ENCODE peak calls at places on chromosomes 13 and 19, in eight cellular contexts. B, G, R, L, Q, F, K and A are unnamed samples.

GRCh38 chr13:95723428-95723827 is 46.5 kb downstream of the DNAJC3 start:
- DNase-seq in B (no peak), Q (no peak), R (no peak), G (no peak), K (no peak), L (no peak), F (no peak), A (no peak)

GRCh38 chr19:13051581-13052165 is 51.0 kb downstream of the LYL1 start:
- DNase-seq in L (peak), R (peak), Q (peak), G (peak), K (peak), F (peak), B (no peak), A (peak)

GRCh38 chr19:44855606-44856005 is 9.5 kb downstream of the NECTIN2 start:
- DNase-seq in L (no peak), G (no peak), Q (no peak), K (no peak), F (no peak), B (no peak), R (no peak), A (no peak)

GRCh38 chr19:656751-657559 is 6.1 kb downstream of the RNF126 start:
- DNase-seq in L (no peak), G (no peak), Q (no peak), B (no peak), K (no peak), R (no peak), F (no peak), A (no peak)

GRCh38 chr13:114144606-114145244 is 12.3 kb upstream of the RASA3 start:
- DNase-seq in G (no peak), R (no peak), B (no peak), L (no peak), Q (no peak), F (peak), K (no peak), A (peak)

GRCh38 chr19:13024126-13024957 is 29.1 kb downstream of the NFIX start:
- DNase-seq in G (no peak), Q (no peak), K (no peak), F (peak), R (no peak), L (peak), B (no peak), A (no peak)

GRCh38 chr13:48402325-48402962 is 10.5 kb downstream of the LPAR6 start:
- DNase-seq in F (no peak), G (no peak), K (no peak), L (no peak), Q (no peak), R (no peak), B (no peak), A (no peak)

GRCh38 chr13:114116734-114117133 is 15.7 kb downstream of the RASA3 start:
- DNase-seq in G (no peak), B (no peak), Q (no peak), F (no peak), K (peak), R (no peak), L (no peak), A (peak)

GRCh38 chr19:6718741-6719539 is 1.5 kb downstream of the C3 start:
- DNase-seq in K (no peak), R (peak), F (peak), L (no peak), Q (peak), B (no peak), G (no peak), A (no peak)

GRCh38 chr19:17687141-17687856 is 855 bp downstream of the UNC13A start:
- DNase-seq in F (no peak), B (no peak), G (no peak), R (no peak), Q (peak), K (no peak), L (no peak), A (no peak)

GRCh38 chr19:7492142-7493055 is 3.6 kb upstream of the PEX11G start:
- DNase-seq in Q (no peak), K (no peak), G (no peak), R (no peak), F (no peak), L (no peak), B (no peak), A (no peak)

GRCh38 chr19:1516395-1516753 is 3.6 kb upstream of the ADAMTSL5 start:
- DNase-seq in B (no peak), L (no peak), Q (peak), K (no peak), G (no peak), R (no peak), F (no peak), A (no peak)

GRCh38 chr19:40756502-40757110 is 5.6 kb downstream of the SNRPA start:
- DNase-seq in R (no peak), F (no peak), G (no peak), L (no peak), B (no peak), K (no peak), Q (no peak), A (no peak)

GRCh38 chr19:11198769-11199469 is 1.6 kb upstream of the KANK2 start:
- DNase-seq in B (no peak), F (no peak), R (no peak), Q (no peak), K (no peak), L (no peak), G (no peak), A (peak)

GRCh38 chr19:38661166-38661565 is 13.7 kb downstream of the ACTN4 start:
- DNase-seq in B (no peak), F (no peak), K (no peak), Q (no peak), L (no peak), R (no peak), G (no peak), A (no peak)

GRCh38 chr19:13100031-13100588 is 2.5 kb downstream of the LYL1 start:
- DNase-seq in G (peak), R (no peak), B (no peak), F (no peak), L (peak), Q (peak), K (peak), A (peak)

GRCh38 chr19:57438925-57439324 is 3.8 kb downstream of the ZNF749 start:
- DNase-seq in R (no peak), K (no peak), G (no peak), Q (no peak), B (no peak), F (no peak), L (no peak), A (no peak)

GRCh38 chr19:12779162-12779993 is 4.0 kb upstream of the HOOK2 start:
- DNase-seq in R (peak), F (peak), G (no peak), L (peak), K (peak), Q (peak), B (peak), A (no peak)

GRCh38 chr13:47798906-47799305 is 202.2 kb downstream of the SUCLA2 start:
- DNase-seq in L (peak), B (peak), G (no peak), R (peak), F (no peak), Q (no peak), K (no peak), A (no peak)

GRCh38 chr19:23273594-23274412 is 23.6 kb upstream of the ZNF724 start:
- DNase-seq in L (peak), G (peak), R (peak), F (peak), B (peak), Q (peak), K (peak), A (peak)

GRCh38 chr19:18290250-18291018 is 9.0 kb upstream of the JUND start:
- DNase-seq in G (peak), F (no peak), R (no peak), L (peak), B (peak), K (peak), Q (no peak), A (peak)

GRCh38 chr13:45297456-45298205 is 43.4 kb downstream of the TPT1 start:
- DNase-seq in F (no peak), L (no peak), B (no peak), G (peak), Q (no peak), R (no peak), K (no peak), A (no peak)

GRCh38 chr13:82681535-82681934 is 1200.7 kb downstream of the SLITRK1 start:
- DNase-seq in B (no peak), F (no peak), G (no peak), Q (no peak), K (no peak), L (no peak), R (no peak), A (no peak)

GRCh38 chr13:29803221-29803620 is 47.2 kb downstream of the UBL3 start:
- DNase-seq in B (no peak), F (no peak), K (no peak), G (no peak), L (peak), Q (no peak), R (no peak), A (no peak)

GRCh38 chr19:30360378-30361106 is 11.6 kb upstream of the ZNF536 start:
- DNase-seq in L (no peak), Q (no peak), R (no peak), G (no peak), B (no peak), F (no peak), K (no peak), A (no peak)

GRCh38 chr13:98563071-98563470 is 13.8 kb downstream of the STK24 start:
- DNase-seq in F (peak), G (peak), B (no peak), Q (no peak), L (no peak), R (no peak), K (no peak), A (no peak)

GRCh38 chr13:57409656-57410055 is 221.9 kb upstream of the PCDH17 start:
- DNase-seq in L (no peak), R (no peak), K (no peak), B (no peak), F (no peak), G (no peak), Q (no peak), A (no peak)

GRCh38 chr19:40585677-40586422 is 9.2 kb downstream of the SHKBP1 start:
- DNase-seq in G (no peak), L (peak), R (no peak), B (peak), K (no peak), Q (peak), F (no peak), A (no peak)

GRCh38 chr19:45781282-45782161 is 768 bp downstream of the DMPK start:
- DNase-seq in G (no peak), L (no peak), F (peak), Q (peak), B (no peak), R (no peak), K (no peak), A (no peak)

GRCh38 chr13:109642358-109642757 is 144.0 kb downstream of the IRS2 start:
- DNase-seq in Q (no peak), F (no peak), B (no peak), G (no peak), L (no peak), K (no peak), R (no peak), A (no peak)

GRCh38 chr19:29012457-29012856 is 200.5 kb downstream of the UQCRFS1 start:
- DNase-seq in K (no peak), R (no peak), F (no peak), Q (no peak), B (no peak), G (no peak), L (no peak), A (no peak)

GRCh38 chr13:37648604-37649003 is 50.0 kb upstream of the POSTN start:
- DNase-seq in L (peak), K (no peak), R (no peak), G (no peak), F (no peak), Q (no peak), B (peak), A (no peak)

GRCh38 chr19:36378625-36379509 is at the start of gene ZFP14:
- DNase-seq in L (peak), F (peak), K (peak), R (peak), G (peak), Q (peak), B (peak), A (peak)

GRCh38 chr19:51025809-51026553 is 435 bp downstream of the KLK11 start:
- DNase-seq in L (no peak), F (peak), Q (no peak), R (no peak), K (no peak), G (no peak), B (no peak), A (no peak)

GRCh38 chr19:2108251-2109016 is 11.7 kb downstream of the IZUMO4 start:
- DNase-seq in F (no peak), K (no peak), G (no peak), Q (no peak), L (no peak), B (no peak), R (no peak), A (no peak)

GRCh38 chr13:54029720-54030119 is 1001.1 kb downstream of the OLFM4 start:
- DNase-seq in R (no peak), Q (no peak), F (no peak), K (no peak), B (no peak), G (no peak), L (no peak), A (no peak)

GRCh38 chr13:90171649-90172048 is 1175.8 kb upstream of the MIR17HG start:
- DNase-seq in K (no peak), L (peak), R (no peak), G (no peak), Q (no peak), B (no peak), F (no peak), A (no peak)

GRCh38 chr19:47417107-47417745 is 2.1 kb downstream of the MEIS3 start:
- DNase-seq in L (no peak), F (no peak), B (no peak), K (no peak), G (no peak), R (no peak), Q (no peak), A (no peak)

DNA sequence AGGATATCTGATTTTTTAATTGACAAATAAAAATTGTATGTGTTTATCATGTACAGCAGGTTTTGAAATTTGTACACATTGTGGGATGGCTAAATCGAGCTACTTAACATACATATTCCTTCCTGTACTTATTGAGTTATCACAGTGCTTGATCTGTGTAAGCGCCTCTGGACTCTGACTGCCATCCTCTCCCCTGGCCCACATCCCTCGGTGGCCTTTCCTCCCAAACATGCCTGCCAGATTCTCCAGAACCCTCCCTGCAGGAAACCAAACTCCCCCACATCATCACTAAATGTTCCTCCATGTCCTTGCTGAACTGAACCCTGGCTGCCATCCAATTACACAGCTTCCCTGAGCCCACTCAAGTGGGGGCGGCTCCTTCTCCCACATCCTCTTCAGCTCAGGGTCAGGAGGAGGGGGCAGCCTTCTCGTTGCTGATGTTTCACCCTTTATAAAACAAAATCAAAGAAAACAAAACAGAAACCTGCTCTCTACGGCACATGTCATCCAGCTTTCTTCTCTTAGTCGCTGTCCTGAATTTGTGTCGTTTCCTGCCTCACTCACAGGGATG is 97.2 kb upstream of the SPATA13 start:
- DNase-seq in L (peak), K (no peak), G (no peak), Q (no peak), B (no peak), R (no peak), F (no peak), A (no peak)
- H3K27ac ChIP-seq in L (no peak), K (no peak), G (no peak), Q (no peak), B (no peak), R (no peak), F (no peak), A (peak)

GRCh38 chr19:19404879-19405860 is at the start of gene GATAD2A:
- DNase-seq in F (peak), B (peak), G (peak), K (peak), L (peak), Q (peak), R (peak), A (peak)

GRCh38 chr19:19407640-19407933 is 2.1 kb downstream of the GATAD2A start:
- DNase-seq in Q (no peak), L (no peak), R (no peak), G (no peak), B (no peak), F (no peak), K (no peak), A (no peak)

GRCh38 chr19:19403373-19403901 is 2.0 kb upstream of the GATAD2A start:
- DNase-seq in L (peak), K (peak), B (peak), Q (no peak), G (no peak), F (no peak), R (no peak), A (no peak)

GRCh38 chr19:19406878-19407639 is 1.6 kb downstream of the GATAD2A start:
- DNase-seq in F (peak), B (peak), G (peak), K (no peak), R (no peak), Q (peak), L (peak), A (no peak)

GRCh38 chr19:19405919-19406877 is 723 bp downstream of the GATAD2A start:
- DNase-seq in L (peak), R (peak), B (no peak), Q (peak), F (peak), K (peak), G (peak), A (peak)
- H3K4me3 ChIP-seq in L (peak), R (peak), B (peak), Q (peak), F (peak), K (peak), G (peak), A (peak)

GRCh38 chr19:41880329-41880708 is 2.7 kb upstream of the ARHGEF1 start:
- DNase-seq in K (no peak), R (no peak), F (no peak), B (no peak), L (no peak), Q (no peak), G (no peak), A (no peak)

GRCh38 chr19:41879670-41880328 is 2.7 kb downstream of the CD79A start:
- DNase-seq in L (no peak), F (no peak), G (no peak), Q (no peak), K (no peak), B (no peak), R (no peak), A (no peak)

GRCh38 chr19:41883821-41884733 is 1.1 kb downstream of the ARHGEF1 start:
- DNase-seq in K (peak), B (peak), Q (peak), G (peak), R (peak), L (peak), F (peak), A (peak)

GRCh38 chr19:41883463-41883820 is 458 bp downstream of the ARHGEF1 start:
- DNase-seq in G (no peak), Q (no peak), B (no peak), F (no peak), K (no peak), L (no peak), R (no peak), A (no peak)

DNA sequence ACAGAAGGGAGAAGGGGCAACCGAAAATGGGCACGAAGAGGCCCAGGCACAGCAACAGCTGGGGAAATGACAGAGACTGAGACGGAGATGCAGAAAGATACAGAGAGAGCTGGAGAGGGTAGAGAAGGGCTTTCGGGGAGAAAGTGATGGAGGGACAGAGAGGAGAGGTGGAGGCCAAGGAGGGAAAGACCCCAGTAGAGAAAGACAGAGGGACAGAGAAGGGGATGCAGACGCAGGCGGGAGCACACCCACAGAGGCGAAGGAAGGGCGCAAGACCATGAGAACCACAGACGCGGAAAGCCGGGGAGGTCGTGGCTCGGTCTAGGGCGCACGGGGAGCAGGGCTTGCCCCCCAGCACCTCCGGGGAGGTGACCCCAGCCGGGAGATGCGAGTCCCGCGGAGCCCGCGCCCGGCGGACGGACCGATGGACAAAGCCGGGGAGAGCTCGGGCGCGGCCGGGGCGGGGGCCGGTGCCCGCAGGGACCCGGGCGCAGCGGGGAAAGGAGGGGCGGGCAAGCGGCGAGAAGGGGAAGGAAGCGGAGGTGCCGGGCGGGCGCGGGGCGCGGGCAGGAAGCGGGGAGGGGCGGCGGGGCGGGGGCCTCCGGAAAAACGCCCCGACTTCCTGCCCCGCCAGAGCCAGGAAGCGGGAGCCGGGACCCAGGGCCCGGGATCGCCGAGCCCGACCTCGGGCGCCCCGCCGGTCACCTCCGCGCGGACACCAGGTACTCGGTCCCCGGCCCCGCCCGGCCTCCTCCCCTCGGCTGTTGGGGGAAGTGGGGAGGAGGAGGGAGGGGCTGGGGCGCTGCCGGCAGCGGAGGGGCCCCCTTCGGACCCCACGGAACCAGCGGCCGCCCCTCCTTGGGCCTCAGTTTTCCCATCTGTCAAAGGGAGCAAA is at the start of gene ARHGEF1:
- DNase-seq in B (no peak), K (no peak), F (peak), Q (no peak), G (peak), L (peak), R (peak), A (peak)
- H3K27ac ChIP-seq in B (no peak), K (peak), F (peak), Q (peak), G (peak), L (peak), R (no peak), A (peak)

GRCh38 chr13:21176982-21177284 is 475 bp downstream of the MRPL57 start:
- DNase-seq in G (no peak), B (no peak), L (no peak), R (no peak), F (no peak), K (no peak), Q (no peak), A (no peak)
- H3K4me3 ChIP-seq in G (peak), B (peak), L (peak), R (peak), F (peak), K (peak), Q (peak), A (peak)